ENCODE peak calls at places on chromosomes 5 and 9, in eight cellular contexts. L, F, G, H, I, E, P and K are unnamed samples.
A peak's percentile ranks its signal among the peaks of the same experiment; 100 is the strongest.

GRCh38 chr9:22416692-22417060 is 29.9 kb upstream of the DMRTA1 start:
- DNase-seq in L (no peak), F (no peak), G (no peak), H (no peak), I (no peak), E (no peak), P (peak; percentile 24), K (no peak)

GRCh38 chr5:80251636-80252035 is 4.2 kb downstream of the SERINC5 start:
- DNase-seq in L (no peak), F (peak; percentile 55), G (no peak), H (peak; percentile 47), I (no peak), E (no peak), P (no peak), K (no peak)

GRCh38 chr9:11356101-11356500 is 743.3 kb upstream of the PTPRD start:
- DNase-seq in L (no peak), F (no peak), G (no peak), H (no peak), I (no peak), E (no peak), P (no peak), K (no peak)

GRCh38 chr9:114696814-114697544 is 15.0 kb upstream of the TEX48 start:
- DNase-seq in L (no peak), F (no peak), G (no peak), H (peak; percentile 97), I (no peak), E (no peak), P (peak; percentile 34), K (no peak)

GRCh38 chr5:81020478-81021167 is 60.5 kb downstream of the RASGRF2 start:
- DNase-seq in L (no peak), F (no peak), G (no peak), H (no peak), I (no peak), E (no peak), P (no peak), K (no peak)

GRCh38 chr5:78984611-78985406 is at the start of gene ARSB:
- DNase-seq in L (peak; percentile 92), F (peak; percentile 88), G (peak; percentile 73), H (peak; percentile 81), I (peak; percentile 92), E (peak; percentile 82), P (peak; percentile 78), K (peak; percentile 47)

GRCh38 chr9:107274953-107275422 is 8.1 kb upstream of the RAD23B start:
- DNase-seq in L (no peak), F (peak; percentile 97), G (peak; percentile 97), H (no peak), I (peak; percentile 32), E (no peak), P (peak; percentile 98), K (no peak)

GRCh38 chr5:4651811-4652565 is 488.1 kb upstream of the ADAMTS16 start:
- DNase-seq in L (no peak), F (no peak), G (no peak), H (no peak), I (no peak), E (no peak), P (no peak), K (no peak)

GRCh38 chr5:7246312-7246711 is 149.6 kb upstream of the ADCY2 start:
- DNase-seq in L (no peak), F (no peak), G (no peak), H (no peak), I (no peak), E (no peak), P (no peak), K (no peak)

GRCh38 chr5:111772456-111772855 is 15.5 kb upstream of the NREP start:
- DNase-seq in L (peak; percentile 64), F (no peak), G (no peak), H (no peak), I (peak; percentile 32), E (no peak), P (no peak), K (no peak)

GRCh38 chr9:34498511-34498910 is 24.3 kb downstream of the ENHO start:
- DNase-seq in L (no peak), F (no peak), G (no peak), H (no peak), I (no peak), E (no peak), P (no peak), K (no peak)

GRCh38 chr5:63687854-63688253 is 274.4 kb downstream of the HTR1A start:
- DNase-seq in L (no peak), F (no peak), G (no peak), H (no peak), I (no peak), E (no peak), P (no peak), K (no peak)

GRCh38 chr5:115815006-115815692 is 1.3 kb downstream of the CDO1 start:
- DNase-seq in L (no peak), F (peak; percentile 10), G (no peak), H (no peak), I (no peak), E (no peak), P (no peak), K (no peak)

GRCh38 chr9:96853711-96854072 is 622 bp downstream of the ZNF782 start:
- DNase-seq in L (peak; percentile 26), F (no peak), G (no peak), H (peak; percentile 33), I (no peak), E (no peak), P (no peak), K (no peak)

GRCh38 chr5:177371120-177371537 is 13.1 kb upstream of the SLC34A1 start:
- DNase-seq in L (no peak), F (no peak), G (no peak), H (no peak), I (no peak), E (no peak), P (no peak), K (no peak)

GRCh38 chr9:123246534-123246933 is 21.9 kb downstream of the STRBP start:
- DNase-seq in L (peak; percentile 63), F (peak; percentile 29), G (no peak), H (no peak), I (no peak), E (no peak), P (no peak), K (no peak)

GRCh38 chr5:173963867-173964429 is 25.0 kb upstream of the C5orf47 start:
- DNase-seq in L (no peak), F (no peak), G (no peak), H (no peak), I (peak; percentile 64), E (no peak), P (no peak), K (no peak)

GRCh38 chr5:2801602-2802525 is 50.4 kb upstream of the IRX2 start:
- DNase-seq in L (no peak), F (no peak), G (no peak), H (no peak), I (no peak), E (no peak), P (no peak), K (no peak)

GRCh38 chr9:10274156-10274555 is 338.6 kb downstream of the PTPRD start:
- DNase-seq in L (no peak), F (no peak), G (no peak), H (no peak), I (no peak), E (no peak), P (peak; percentile 35), K (no peak)

GRCh38 chr9:113309204-113309813 is 6.1 kb upstream of the RNF183 start:
- DNase-seq in L (peak; percentile 52), F (peak; percentile 69), G (peak; percentile 28), H (peak; percentile 56), I (peak; percentile 40), E (peak; percentile 48), P (peak; percentile 36), K (no peak)

GRCh38 chr9:76526026-76526425 is 67.0 kb downstream of the GCNT1 start:
- DNase-seq in L (no peak), F (no peak), G (no peak), H (no peak), I (no peak), E (no peak), P (no peak), K (no peak)

GRCh38 chr5:33049298-33049697 is 338.2 kb downstream of the NPR3 start:
- DNase-seq in L (no peak), F (no peak), G (peak; percentile 28), H (no peak), I (no peak), E (no peak), P (peak; percentile 39), K (no peak)

GRCh38 chr9:88535226-88535931 is 401 bp downstream of the NXNL2 start:
- DNase-seq in L (no peak), F (no peak), G (no peak), H (peak; percentile 23), I (peak; percentile 22), E (no peak), P (no peak), K (no peak)

GRCh38 chr9:98280162-98280561 is 24.7 kb upstream of the TBC1D2 start:
- DNase-seq in L (no peak), F (no peak), G (no peak), H (no peak), I (peak; percentile 89), E (no peak), P (no peak), K (no peak)

GRCh38 chr5:14146725-14147124 is 3.6 kb downstream of the TRIO start:
- DNase-seq in L (no peak), F (no peak), G (no peak), H (no peak), I (no peak), E (no peak), P (no peak), K (no peak)

GRCh38 chr5:61275841-61276240 is 56.2 kb upstream of the ZSWIM6 start:
- DNase-seq in L (peak; percentile 94), F (peak; percentile 69), G (peak; percentile 80), H (no peak), I (no peak), E (no peak), P (peak; percentile 50), K (no peak)

GRCh38 chr9:31807574-31808256 is 576.7 kb upstream of the ACO1 start:
- DNase-seq in L (no peak), F (no peak), G (no peak), H (no peak), I (no peak), E (no peak), P (no peak), K (no peak)

GRCh38 chr9:95389373-95389772 is 71.9 kb upstream of the FANCC start:
- DNase-seq in L (no peak), F (no peak), G (no peak), H (no peak), I (no peak), E (no peak), P (no peak), K (no peak)

GRCh38 chr5:663436-664342 is 29.5 kb downstream of the TPPP start:
- DNase-seq in L (no peak), F (no peak), G (no peak), H (no peak), I (no peak), E (no peak), P (no peak), K (no peak)

GRCh38 chr9:109641079-109641659 is 138.8 kb upstream of the PALM2AKAP2 start:
- DNase-seq in L (no peak), F (no peak), G (no peak), H (no peak), I (no peak), E (no peak), P (no peak), K (no peak)

GRCh38 chr9:115649991-115650472 is 503.6 kb upstream of the PAPPA start:
- DNase-seq in L (no peak), F (peak; percentile 96), G (peak; percentile 95), H (no peak), I (no peak), E (no peak), P (peak; percentile 100), K (no peak)

GRCh38 chr5:160699301-160699700 is 152.7 kb downstream of the ATP10B start:
- DNase-seq in L (no peak), F (no peak), G (no peak), H (no peak), I (no peak), E (peak; percentile 57), P (no peak), K (no peak)